ENCODE peak calls at places on chromosomes 2 and 18, in five cellular contexts. C is K562, X is SK-N-SH, E is HCT116, H is endothelial cell of umbilical vein. Y is an unnamed sample.

GRCh38 chr18:58168986-58169385 is 125.0 kb downstream of the NEDD4L start:
- DNase-seq in C (no peak), X (no peak), E (no peak), H (no peak), Y (no peak)

GRCh38 chr18:3593381-3593903 is 143.5 kb downstream of the TGIF1 start:
- DNase-seq in C (peak), X (peak), E (no peak), H (no peak), Y (no peak)

GRCh38 chr2:12304494-12305228 is 412.1 kb upstream of the TRIB2 start:
- DNase-seq in C (no peak), X (peak), E (no peak), H (no peak), Y (no peak)

GRCh38 chr2:43000242-43001054 is 208.1 kb upstream of the HAAO start:
- DNase-seq in C (no peak), X (peak), E (no peak), H (no peak), Y (no peak)

GRCh38 chr2:205273627-205274026 is 408.7 kb upstream of the NRP2 start:
- DNase-seq in C (no peak), X (peak), E (no peak), H (no peak), Y (no peak)

GRCh38 chr2:102099536-102100293 is 42.8 kb upstream of the IL1R1 start:
- DNase-seq in C (no peak), X (no peak), E (no peak), H (no peak), Y (no peak)

GRCh38 chr2:170744248-170745002 is 25.8 kb upstream of the ERICH2 start:
- DNase-seq in C (peak), X (no peak), E (no peak), H (no peak), Y (no peak)

GRCh38 chr18:58476022-58476421 is 152.9 kb downstream of the ALPK2 start:
- DNase-seq in C (no peak), X (no peak), E (no peak), H (no peak), Y (no peak)

GRCh38 chr2:58428553-58429284 is 187.6 kb upstream of the FANCL start:
- DNase-seq in C (no peak), X (peak), E (no peak), H (no peak), Y (no peak)

GRCh38 chr2:230901006-230901405 is 24.0 kb downstream of the GPR55 start:
- DNase-seq in C (no peak), X (no peak), E (no peak), H (no peak), Y (no peak)

GRCh38 chr2:239803102-239803763 is 221.9 kb downstream of the NDUFA10 start:
- DNase-seq in C (no peak), X (no peak), E (no peak), H (no peak), Y (no peak)

GRCh38 chr18:11322716-11323115 is 173.3 kb upstream of the PIEZO2 start:
- DNase-seq in C (no peak), X (no peak), E (no peak), H (no peak), Y (no peak)

GRCh38 chr2:239463541-239464165 is 62.8 kb upstream of the HDAC4 start:
- DNase-seq in C (no peak), X (no peak), E (no peak), H (no peak), Y (no peak)

GRCh38 chr2:113887393-113887792 is 2.5 kb upstream of the ACTR3 start:
- DNase-seq in C (no peak), X (no peak), E (no peak), H (no peak), Y (no peak)

GRCh38 chr2:36780231-36780808 is 83.8 kb downstream of the VIT start:
- DNase-seq in C (peak), X (peak), E (peak), H (peak), Y (peak)

GRCh38 chr18:69469444-69469919 is 68.8 kb downstream of the DOK6 start:
- DNase-seq in C (peak), X (peak), E (peak), H (no peak), Y (no peak)

GRCh38 chr18:58345064-58345463 is 283.8 kb downstream of the ALPK2 start:
- DNase-seq in C (no peak), X (no peak), E (no peak), H (no peak), Y (peak)

GRCh38 chr2:234419726-234420125 is 77.2 kb downstream of the ARL4C start:
- DNase-seq in C (no peak), X (no peak), E (no peak), H (no peak), Y (no peak)

GRCh38 chr2:232417489-232417888 is 10.8 kb downstream of the ALPG start:
- DNase-seq in C (no peak), X (no peak), E (no peak), H (no peak), Y (no peak)

GRCh38 chr2:30230479-30230854 is 867 bp upstream of the LBH start:
- DNase-seq in C (peak), X (peak), E (no peak), H (peak), Y (no peak)

GRCh38 chr2:148658807-148659722 is 14.5 kb downstream of the EPC2 start:
- DNase-seq in C (no peak), X (no peak), E (no peak), H (peak), Y (no peak)

GRCh38 chr2:119749405-119750066 is 10.2 kb upstream of the PTPN4 start:
- DNase-seq in C (no peak), X (no peak), E (no peak), H (peak), Y (no peak)

GRCh38 chr2:168350380-168350779 is 103.0 kb upstream of the STK39 start:
- DNase-seq in C (no peak), X (no peak), E (no peak), H (peak), Y (no peak)

GRCh38 chr18:23977709-23978483 is 36.7 kb upstream of the TTC39C start:
- DNase-seq in C (no peak), X (no peak), E (no peak), H (no peak), Y (no peak)

GRCh38 chr18:12287684-12288405 is 20.2 kb upstream of the TUBB6 start:
- DNase-seq in C (peak), X (peak), E (peak), H (peak), Y (no peak)

DNA sequence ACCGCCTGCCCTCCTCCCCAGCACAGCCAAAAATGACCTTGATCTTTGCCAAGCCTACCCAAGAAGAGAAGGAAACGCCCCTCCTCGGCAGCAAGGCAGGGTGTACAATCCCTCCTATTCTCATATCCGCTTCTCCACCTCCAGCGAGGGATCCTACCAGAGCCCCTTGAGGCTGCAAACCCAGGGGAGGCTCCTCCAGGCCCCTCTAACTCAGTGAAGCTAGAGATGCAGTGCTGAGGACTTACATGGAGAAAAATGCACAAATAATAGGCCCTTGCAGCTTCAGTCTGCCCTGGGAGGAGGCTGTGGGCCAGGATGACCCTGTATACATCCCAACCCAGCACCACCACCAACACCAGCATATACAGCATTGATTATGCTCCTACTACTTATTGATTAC is 46.9 kb upstream of the POMC start:
- DNase-seq in C (no peak), X (no peak), E (no peak), H (no peak), Y (no peak)
- H3K9ac ChIP-seq in C (no peak), X (no peak), E (no peak), H (no peak), Y (no peak)

DNA sequence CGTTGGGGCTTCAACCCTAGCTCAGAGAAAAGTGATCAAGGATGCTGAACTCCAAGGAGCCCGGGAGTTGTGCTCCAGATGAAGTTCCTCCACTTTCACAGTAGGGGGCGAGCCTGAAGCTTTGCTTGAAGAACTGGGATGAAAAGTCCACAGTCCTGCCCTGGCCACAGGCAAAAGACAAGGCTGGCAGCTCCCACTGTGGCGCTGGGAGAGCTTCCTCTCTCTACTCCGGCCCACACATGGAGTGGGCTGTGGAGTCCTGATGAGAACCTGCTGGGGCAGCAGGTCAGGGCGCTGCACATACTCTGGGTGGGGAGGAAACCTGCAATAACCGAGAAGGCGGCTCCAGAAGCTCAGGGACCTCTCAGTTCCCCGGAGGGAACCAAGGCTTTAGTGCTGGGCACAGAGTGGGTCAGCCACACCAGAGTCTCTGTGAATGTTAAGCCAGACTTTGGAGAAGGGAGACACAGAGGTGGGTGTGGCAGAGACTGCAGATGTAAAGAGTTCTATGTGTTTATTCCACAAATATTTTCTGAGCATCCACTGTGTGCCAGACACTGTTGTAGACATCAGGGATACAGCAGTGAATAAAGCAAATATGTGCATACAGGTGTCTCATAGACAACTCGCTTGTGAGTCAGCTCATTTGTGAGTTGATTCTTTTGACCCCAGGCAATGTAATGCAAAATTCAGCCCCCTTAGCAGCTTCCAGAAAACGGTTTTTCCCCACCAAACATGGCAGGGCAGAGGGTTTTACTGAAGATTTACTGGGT is 48.0 kb upstream of the MRPL33 start:
- DNase-seq in C (peak), X (peak), E (peak), H (peak), Y (no peak)
- H3K27ac ChIP-seq in C (no peak), X (no peak), E (no peak), H (no peak), Y (no peak)

DNA sequence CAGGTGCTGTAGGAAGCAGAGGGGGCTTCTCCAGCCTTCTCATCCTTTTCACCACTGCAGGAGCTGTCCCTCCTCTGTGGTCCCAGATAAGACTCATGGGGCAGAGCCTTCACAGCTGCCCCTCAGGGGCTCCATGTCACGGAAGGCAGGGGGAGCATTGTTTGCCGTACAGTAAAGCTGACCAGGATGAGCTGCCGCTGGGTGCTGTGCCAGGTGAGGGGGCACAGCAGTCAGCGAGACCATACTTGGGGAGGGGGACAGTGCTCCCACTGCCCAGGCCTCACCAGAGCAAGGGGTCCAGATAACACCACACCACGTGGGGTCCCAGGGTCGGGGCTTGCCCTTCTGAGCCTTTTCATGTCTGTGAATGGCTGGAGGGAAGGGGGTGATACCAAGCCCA is 46.3 kb downstream of the PLEKHB2 start:
- DNase-seq in C (no peak), X (no peak), E (no peak), H (no peak), Y (no peak)
- TF ChIP-seq POLR2AphosphoS5 in C (no peak), X (no peak), E (no peak), H (no peak), Y (no peak)

GRCh38 chr18:9101730-9102390 is 639 bp upstream of the NDUFV2 start:
- DNase-seq in C (peak), X (peak), E (peak), H (peak), Y (no peak)
- H3K9ac ChIP-seq in C (peak), X (peak), E (peak), H (peak), Y (peak)

GRCh38 chr2:96664366-96664765 is 21.8 kb downstream of the FER1L5 start:
- DNase-seq in C (no peak), X (no peak), E (no peak), H (no peak), Y (no peak)
- H3K27ac ChIP-seq in C (no peak), X (no peak), E (no peak), H (no peak), Y (no peak)

GRCh38 chr2:128027278-128027800 is 520 bp downstream of the SAP130 start:
- DNase-seq in C (peak), X (peak), E (peak), H (peak), Y (peak)

GRCh38 chr2:128028668-128029054 is 802 bp upstream of the SAP130 start:
- DNase-seq in C (peak), X (peak), E (no peak), H (no peak), Y (no peak)

GRCh38 chr2:128026422-128027277 is 1.2 kb downstream of the SAP130 start:
- DNase-seq in C (peak), X (no peak), E (no peak), H (peak), Y (no peak)

GRCh38 chr2:128032092-128032491 is 4.2 kb upstream of the SAP130 start:
- DNase-seq in C (peak), X (no peak), E (no peak), H (no peak), Y (no peak)

GRCh38 chr2:128027801-128028667 is at the start of gene SAP130:
- DNase-seq in C (peak), X (peak), E (peak), H (peak), Y (peak)
- TF ChIP-seq POLR2AphosphoS5 in C (peak), X (peak), E (peak), H (no peak), Y (peak)